ENCODE peak calls at places on chromosomes 5 and 9, in ten cellular contexts. X is HCT116, N is B cell, A is cardiac fibroblast, S is thyroid gland, I is GM10248, Q is GM13977, J is AG09309, E is cardiac muscle cell, L is fibroblast of mammary gland. Z is an unnamed sample.

GRCh38 chr5:90809695-90810094 is 251.1 kb downstream of the ADGRV1 start:
- DNase-seq in X (no peak), N (no peak), A (peak; percentile 30), S (no peak), I (no peak), Q (no peak), J (no peak), E (peak; percentile 26), L (no peak), Z (no peak)

GRCh38 chr9:84756156-84756555 is 86.6 kb downstream of the NTRK2 start:
- DNase-seq in X (no peak), N (no peak), A (no peak), S (no peak), I (no peak), Q (no peak), J (no peak), E (no peak), L (no peak), Z (no peak)

GRCh38 chr5:95959964-95960801 is 1.5 kb downstream of the ELL2 start:
- DNase-seq in X (no peak), N (peak; percentile 41), A (peak; percentile 58), S (peak; percentile 9), I (no peak), Q (no peak), J (no peak), E (no peak), L (peak; percentile 47), Z (no peak)

GRCh38 chr5:54624671-54625583 is 107.4 kb downstream of the SNX18 start:
- DNase-seq in X (no peak), N (no peak), A (peak; percentile 79), S (no peak), I (no peak), Q (no peak), J (peak; percentile 61), E (no peak), L (peak; percentile 64), Z (no peak)

GRCh38 chr5:107519900-107520354 is 150.8 kb downstream of the EFNA5 start:
- DNase-seq in X (no peak), N (no peak), A (peak; percentile 21), S (no peak), I (no peak), Q (no peak), J (no peak), E (peak; percentile 51), L (peak; percentile 21), Z (no peak)

GRCh38 chr5:139394123-139394653 is 716 bp downstream of the PROB1 start:
- DNase-seq in X (no peak), N (peak; percentile 79), A (peak; percentile 35), S (peak; percentile 38), I (peak; percentile 63), Q (peak; percentile 86), J (no peak), E (peak; percentile 74), L (no peak), Z (no peak)

GRCh38 chr5:133321833-133322420 is 270.1 kb downstream of the HSPA4 start:
- DNase-seq in X (no peak), N (no peak), A (no peak), S (no peak), I (peak; percentile 67), Q (peak; percentile 59), J (no peak), E (no peak), L (no peak), Z (no peak)

GRCh38 chr5:133757396-133757795 is 145.1 kb upstream of the FSTL4 start:
- DNase-seq in X (no peak), N (no peak), A (no peak), S (no peak), I (no peak), Q (no peak), J (no peak), E (no peak), L (no peak), Z (no peak)

GRCh38 chr9:36897476-36897875 is 136.6 kb downstream of the PAX5 start:
- DNase-seq in X (no peak), N (no peak), A (no peak), S (no peak), I (no peak), Q (no peak), J (no peak), E (no peak), L (no peak), Z (no peak)

GRCh38 chr5:158921441-158922262 is 178.1 kb downstream of the EBF1 start:
- DNase-seq in X (no peak), N (no peak), A (no peak), S (no peak), I (no peak), Q (no peak), J (no peak), E (no peak), L (peak; percentile 38), Z (no peak)

GRCh38 chr5:159422371-159422770 is 92.1 kb upstream of the IL12B start:
- DNase-seq in X (no peak), N (no peak), A (peak; percentile 13), S (no peak), I (no peak), Q (no peak), J (no peak), E (no peak), L (peak; percentile 42), Z (no peak)

GRCh38 chr5:173643964-173644363 is 27.5 kb upstream of the BOD1 start:
- DNase-seq in X (no peak), N (no peak), A (no peak), S (no peak), I (peak; percentile 58), Q (peak; percentile 39), J (no peak), E (peak; percentile 31), L (no peak), Z (no peak)

GRCh38 chr5:91059409-91059808 is 323.7 kb downstream of the ARRDC3 start:
- DNase-seq in X (no peak), N (no peak), A (no peak), S (no peak), I (peak; percentile 46), Q (peak; percentile 45), J (no peak), E (no peak), L (no peak), Z (no peak)

DNA sequence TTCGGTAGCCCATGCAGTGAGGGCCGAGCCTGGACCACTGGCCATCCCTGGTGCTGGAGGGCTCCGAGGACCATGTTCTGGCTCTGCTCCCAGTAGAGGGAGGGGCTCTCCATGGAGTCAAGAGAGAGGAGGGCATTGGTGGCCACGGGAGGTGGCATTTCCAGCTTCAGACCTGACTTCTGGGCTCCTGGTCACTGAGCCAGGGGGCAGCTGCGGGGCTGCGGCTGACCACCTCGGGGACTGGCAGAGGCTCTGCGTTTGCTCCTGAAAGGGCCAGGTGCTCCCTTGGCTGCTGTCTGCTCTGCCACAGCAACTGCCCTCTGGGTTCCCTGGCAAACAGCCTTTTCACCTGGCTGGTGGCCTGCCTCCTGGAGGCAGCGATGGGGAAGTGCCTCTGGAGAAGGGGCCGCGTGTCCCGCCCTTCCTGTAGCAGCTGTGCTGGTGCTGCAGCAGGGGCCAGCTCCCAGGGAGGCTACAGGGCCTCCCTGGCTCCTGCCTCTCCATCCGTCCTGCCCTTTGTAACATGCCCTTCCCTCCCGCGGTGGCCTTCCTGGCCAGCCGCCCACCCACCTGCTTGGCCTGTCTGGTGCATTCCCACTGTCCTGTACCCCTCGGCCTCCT is 144.6 kb downstream of the CACNA1B start:
- DNase-seq in X (peak; percentile 40), N (no peak), A (no peak), S (peak; percentile 44), I (peak; percentile 29), Q (no peak), J (no peak), E (peak; percentile 46), L (no peak), Z (no peak)
- TF ChIP-seq CTCF in X (peak; percentile 39), N (no peak), A (peak; percentile 29), S (no peak), I (peak; percentile 33), Q (peak; percentile 54), J (no peak), E (peak; percentile 22), L (no peak), Z (no peak)

GRCh38 chr5:77083088-77083487 is 4.0 kb downstream of the ZBED3 start:
- DNase-seq in X (no peak), N (no peak), A (no peak), S (no peak), I (peak; percentile 29), Q (no peak), J (no peak), E (no peak), L (no peak), Z (no peak)
- TF ChIP-seq CTCF in X (no peak), N (no peak), A (no peak), S (no peak), I (no peak), Q (no peak), J (no peak), E (no peak), L (no peak), Z (no peak)

DNA sequence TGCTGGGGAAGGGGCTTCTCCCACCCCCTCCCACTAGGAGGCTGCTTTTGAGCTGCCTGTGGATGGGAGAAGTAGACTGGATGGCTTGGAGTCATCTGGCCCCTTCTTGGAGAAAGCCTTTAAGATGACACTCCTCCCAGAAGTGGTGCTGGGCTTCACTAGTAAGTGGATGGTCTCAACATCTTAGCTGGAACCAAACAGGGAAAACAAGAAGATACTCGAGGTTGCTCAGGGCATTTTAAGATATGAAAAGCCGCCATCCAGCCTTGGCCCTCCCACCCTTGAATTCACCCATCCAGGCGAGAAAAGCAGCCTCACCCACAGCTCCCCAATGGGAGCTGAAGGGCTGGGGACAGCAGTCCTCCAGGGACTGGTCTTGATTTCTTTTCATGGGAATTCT is 7.8 kb upstream of the SMIM32 start:
- DNase-seq in X (no peak), N (no peak), A (no peak), S (no peak), I (no peak), Q (no peak), J (no peak), E (no peak), L (no peak), Z (no peak)
- TF ChIP-seq CTCF in X (no peak), N (no peak), A (no peak), S (no peak), I (no peak), Q (no peak), J (no peak), E (no peak), L (no peak), Z (no peak)

GRCh38 chr9:96418920-96419690 is 935 bp upstream of the ZNF367 start:
- DNase-seq in X (no peak), N (peak; percentile 81), A (peak; percentile 65), S (peak; percentile 67), I (peak; percentile 68), Q (peak; percentile 75), J (peak; percentile 18), E (peak; percentile 78), L (peak; percentile 25), Z (peak; percentile 33)

GRCh38 chr9:96418074-96418919 is at the start of gene ZNF367:
- DNase-seq in X (peak; percentile 90), N (peak; percentile 96), A (peak; percentile 99), S (peak; percentile 98), I (peak; percentile 93), Q (peak; percentile 96), J (peak; percentile 89), E (peak; percentile 97), L (peak; percentile 94), Z (peak; percentile 98)

GRCh38 chr9:96419691-96419969 is 1.5 kb upstream of the ZNF367 start:
- DNase-seq in X (no peak), N (no peak), A (no peak), S (no peak), I (no peak), Q (no peak), J (no peak), E (no peak), L (no peak), Z (no peak)

GRCh38 chr9:96417610-96418073 is 528 bp downstream of the ZNF367 start:
- DNase-seq in X (no peak), N (no peak), A (no peak), S (peak; percentile 16), I (no peak), Q (no peak), J (no peak), E (no peak), L (no peak), Z (no peak)

GRCh38 chr9:96417051-96417586 is 1.1 kb downstream of the ZNF367 start:
- DNase-seq in X (peak; percentile 56), N (peak; percentile 93), A (peak; percentile 82), S (peak; percentile 83), I (peak; percentile 90), Q (peak; percentile 91), J (no peak), E (peak; percentile 85), L (peak; percentile 73), Z (peak; percentile 63)
- TF ChIP-seq CTCF in X (no peak), N (no peak), A (no peak), S (no peak), I (peak; percentile 3), Q (no peak), J (peak; percentile 16), E (peak; percentile 8), L (no peak), Z (no peak)

Z was measured in HFFc6.